ENCODE peak calls at places on chromosomes 12 and 14, in ten cellular contexts. One of them, this sample, is unnamed. For H3K4me1, the result is how much of the 10 kb centered on the place peaks cover.

GRCh38 chr14:69611264-69612013 is at the start of gene SUSD6:
- DNase-seq in effector memory CD4-positive, alpha-beta T cell: peak
- DNase-seq in lung: peak
- DNase-seq in SJSA1: peak
- DNase-seq in Peyer's patch: peak
- DNase-seq in CD8-positive, alpha-beta T cell: peak
- DNase-seq in neuronal stem cell: peak
- DNase-seq in IMR-90: peak
- DNase-seq in psoas muscle: peak
- DNase-seq in tibial artery: peak
- DNase-seq in this sample: peak

GRCh38 chr12:11183009-11183408 is 3.7 kb downstream of the TAS2R42 start:
- DNase-seq in effector memory CD4-positive, alpha-beta T cell: no peak
- DNase-seq in lung: no peak
- DNase-seq in SJSA1: no peak
- DNase-seq in Peyer's patch: no peak
- DNase-seq in CD8-positive, alpha-beta T cell: no peak
- DNase-seq in neuronal stem cell: no peak
- DNase-seq in IMR-90: no peak
- DNase-seq in psoas muscle: no peak
- DNase-seq in tibial artery: no peak
- DNase-seq in this sample: no peak

GRCh38 chr12:2752676-2753371 is 41.9 kb upstream of the FKBP4 start:
- DNase-seq in effector memory CD4-positive, alpha-beta T cell: peak
- DNase-seq in lung: peak
- DNase-seq in SJSA1: peak
- DNase-seq in Peyer's patch: peak
- DNase-seq in CD8-positive, alpha-beta T cell: peak
- DNase-seq in neuronal stem cell: peak
- DNase-seq in IMR-90: peak
- DNase-seq in psoas muscle: peak
- DNase-seq in tibial artery: peak
- DNase-seq in this sample: peak

GRCh38 chr14:35416108-35416750 is 11.7 kb upstream of the NFKBIA start:
- DNase-seq in effector memory CD4-positive, alpha-beta T cell: peak
- DNase-seq in lung: no peak
- DNase-seq in SJSA1: no peak
- DNase-seq in Peyer's patch: no peak
- DNase-seq in CD8-positive, alpha-beta T cell: peak
- DNase-seq in neuronal stem cell: no peak
- DNase-seq in IMR-90: no peak
- DNase-seq in psoas muscle: no peak
- DNase-seq in tibial artery: no peak
- DNase-seq in this sample: no peak

GRCh38 chr14:103696027-103696402 is 19.2 kb downstream of the XRCC3 start:
- DNase-seq in effector memory CD4-positive, alpha-beta T cell: no peak
- DNase-seq in lung: no peak
- DNase-seq in SJSA1: no peak
- DNase-seq in Peyer's patch: peak
- DNase-seq in CD8-positive, alpha-beta T cell: no peak
- DNase-seq in neuronal stem cell: no peak
- DNase-seq in IMR-90: no peak
- DNase-seq in psoas muscle: no peak
- DNase-seq in tibial artery: no peak
- DNase-seq in this sample: peak

GRCh38 chr14:51653096-51653814 is 1.5 kb downstream of the FRMD6 start:
- DNase-seq in effector memory CD4-positive, alpha-beta T cell: no peak
- DNase-seq in lung: no peak
- DNase-seq in SJSA1: peak
- DNase-seq in Peyer's patch: no peak
- DNase-seq in CD8-positive, alpha-beta T cell: no peak
- DNase-seq in neuronal stem cell: no peak
- DNase-seq in IMR-90: peak
- DNase-seq in psoas muscle: no peak
- DNase-seq in tibial artery: no peak
- DNase-seq in this sample: no peak

GRCh38 chr14:38770245-38770644 is 332.8 kb downstream of the SEC23A start:
- DNase-seq in effector memory CD4-positive, alpha-beta T cell: no peak
- DNase-seq in lung: no peak
- DNase-seq in SJSA1: no peak
- DNase-seq in Peyer's patch: no peak
- DNase-seq in CD8-positive, alpha-beta T cell: no peak
- DNase-seq in neuronal stem cell: no peak
- DNase-seq in IMR-90: no peak
- DNase-seq in psoas muscle: no peak
- DNase-seq in tibial artery: no peak
- DNase-seq in this sample: no peak

GRCh38 chr14:52305014-52305413 is 9.1 kb upstream of the PTGER2 start:
- DNase-seq in effector memory CD4-positive, alpha-beta T cell: no peak
- DNase-seq in lung: no peak
- DNase-seq in SJSA1: no peak
- DNase-seq in Peyer's patch: no peak
- DNase-seq in CD8-positive, alpha-beta T cell: no peak
- DNase-seq in neuronal stem cell: no peak
- DNase-seq in IMR-90: no peak
- DNase-seq in psoas muscle: no peak
- DNase-seq in tibial artery: no peak
- DNase-seq in this sample: no peak

GRCh38 chr12:100127766-100128508 is 14.7 kb downstream of the BLTP3B start:
- DNase-seq in effector memory CD4-positive, alpha-beta T cell: no peak
- DNase-seq in lung: no peak
- DNase-seq in SJSA1: no peak
- DNase-seq in Peyer's patch: no peak
- DNase-seq in CD8-positive, alpha-beta T cell: no peak
- DNase-seq in neuronal stem cell: no peak
- DNase-seq in IMR-90: peak
- DNase-seq in psoas muscle: no peak
- DNase-seq in tibial artery: no peak
- DNase-seq in this sample: no peak

GRCh38 chr14:103123128-103123633 is at the start of gene TNFAIP2:
- DNase-seq in effector memory CD4-positive, alpha-beta T cell: no peak
- DNase-seq in lung: peak
- DNase-seq in SJSA1: no peak
- DNase-seq in Peyer's patch: no peak
- DNase-seq in CD8-positive, alpha-beta T cell: peak
- DNase-seq in neuronal stem cell: no peak
- DNase-seq in IMR-90: no peak
- DNase-seq in psoas muscle: peak
- DNase-seq in tibial artery: no peak
- DNase-seq in this sample: peak

DNA sequence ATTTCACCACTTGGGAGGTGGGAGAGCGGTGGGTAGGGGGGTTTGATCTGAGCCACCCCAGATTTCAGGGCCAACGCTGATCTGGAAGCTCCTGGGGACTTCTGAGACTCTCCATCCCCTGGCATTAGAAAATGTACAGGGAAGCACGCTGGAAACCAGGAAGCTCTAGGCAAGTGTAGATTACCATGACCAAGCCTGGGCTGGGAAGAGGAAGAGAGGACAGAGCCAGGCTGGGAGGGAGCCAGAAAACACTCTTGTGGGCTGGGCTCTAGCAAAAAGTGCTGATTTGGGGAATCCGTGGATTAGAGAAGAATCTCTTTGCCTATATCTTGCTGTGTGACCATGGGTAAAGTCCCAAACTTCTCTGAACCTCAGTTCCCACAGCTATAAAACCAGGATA is 236.7 kb downstream of the BCL11B start:
- DNase-seq in effector memory CD4-positive, alpha-beta T cell: no peak
- DNase-seq in lung: peak
- DNase-seq in SJSA1: no peak
- DNase-seq in Peyer's patch: peak
- DNase-seq in CD8-positive, alpha-beta T cell: no peak
- DNase-seq in neuronal stem cell: no peak
- DNase-seq in IMR-90: no peak
- DNase-seq in psoas muscle: peak
- DNase-seq in tibial artery: peak
- DNase-seq in this sample: peak
- H3K4me1 ChIP-seq in effector memory CD4-positive, alpha-beta T cell: under half
- H3K4me1 ChIP-seq in lung: under half
- H3K4me1 ChIP-seq in SJSA1: under half
- H3K4me1 ChIP-seq in Peyer's patch: under half
- H3K4me1 ChIP-seq in CD8-positive, alpha-beta T cell: under half
- H3K4me1 ChIP-seq in neuronal stem cell: under half
- H3K4me1 ChIP-seq in IMR-90: under half
- H3K4me1 ChIP-seq in psoas muscle: under half
- H3K4me1 ChIP-seq in tibial artery: under half
- H3K4me1 ChIP-seq in this sample: under half

GRCh38 chr14:74425525-74426201 is 347 bp downstream of the SYNDIG1L start:
- DNase-seq in effector memory CD4-positive, alpha-beta T cell: peak
- DNase-seq in lung: no peak
- DNase-seq in SJSA1: no peak
- DNase-seq in Peyer's patch: peak
- DNase-seq in CD8-positive, alpha-beta T cell: peak
- DNase-seq in neuronal stem cell: peak
- DNase-seq in IMR-90: no peak
- DNase-seq in psoas muscle: peak
- DNase-seq in tibial artery: no peak
- DNase-seq in this sample: peak
- H3K4me3 ChIP-seq in effector memory CD4-positive, alpha-beta T cell: no peak
- H3K4me3 ChIP-seq in lung: no peak
- H3K4me3 ChIP-seq in SJSA1: no peak
- H3K4me3 ChIP-seq in Peyer's patch: no peak
- H3K4me3 ChIP-seq in CD8-positive, alpha-beta T cell: no peak
- H3K4me3 ChIP-seq in neuronal stem cell: peak
- H3K4me3 ChIP-seq in IMR-90: no peak
- H3K4me3 ChIP-seq in psoas muscle: no peak
- H3K4me3 ChIP-seq in tibial artery: peak
- H3K4me3 ChIP-seq in this sample: no peak

GRCh38 chr12:96206957-96207356 is 12.8 kb downstream of the ELK3 start:
- DNase-seq in effector memory CD4-positive, alpha-beta T cell: no peak
- DNase-seq in lung: no peak
- DNase-seq in SJSA1: no peak
- DNase-seq in Peyer's patch: no peak
- DNase-seq in CD8-positive, alpha-beta T cell: no peak
- DNase-seq in neuronal stem cell: no peak
- DNase-seq in IMR-90: no peak
- DNase-seq in psoas muscle: no peak
- DNase-seq in tibial artery: no peak
- DNase-seq in this sample: no peak
- H3K27ac ChIP-seq in effector memory CD4-positive, alpha-beta T cell: peak
- H3K27ac ChIP-seq in lung: no peak
- H3K27ac ChIP-seq in SJSA1: no peak
- H3K27ac ChIP-seq in Peyer's patch: no peak
- H3K27ac ChIP-seq in CD8-positive, alpha-beta T cell: no peak
- H3K27ac ChIP-seq in neuronal stem cell: no peak
- H3K27ac ChIP-seq in IMR-90: peak
- H3K27ac ChIP-seq in psoas muscle: no peak
- H3K27ac ChIP-seq in tibial artery: no peak
- H3K27ac ChIP-seq in this sample: no peak

GRCh38 chr12:65885716-65886115 is 61.4 kb downstream of the HMGA2 start:
- DNase-seq in effector memory CD4-positive, alpha-beta T cell: no peak
- DNase-seq in lung: no peak
- DNase-seq in SJSA1: no peak
- DNase-seq in Peyer's patch: no peak
- DNase-seq in CD8-positive, alpha-beta T cell: no peak
- DNase-seq in neuronal stem cell: no peak
- DNase-seq in IMR-90: no peak
- DNase-seq in psoas muscle: no peak
- DNase-seq in tibial artery: no peak
- DNase-seq in this sample: no peak
- H3K4me1 ChIP-seq in effector memory CD4-positive, alpha-beta T cell: under half
- H3K4me1 ChIP-seq in lung: under half
- H3K4me1 ChIP-seq in SJSA1: under half
- H3K4me1 ChIP-seq in Peyer's patch: under half
- H3K4me1 ChIP-seq in CD8-positive, alpha-beta T cell: under half
- H3K4me1 ChIP-seq in neuronal stem cell: under half
- H3K4me1 ChIP-seq in IMR-90: under half
- H3K4me1 ChIP-seq in psoas muscle: under half
- H3K4me1 ChIP-seq in tibial artery: under half
- H3K4me1 ChIP-seq in this sample: under half

GRCh38 chr14:105711841-105712460 is 185.6 kb downstream of the TMEM121 start:
- DNase-seq in effector memory CD4-positive, alpha-beta T cell: no peak
- DNase-seq in lung: no peak
- DNase-seq in SJSA1: no peak
- DNase-seq in Peyer's patch: no peak
- DNase-seq in CD8-positive, alpha-beta T cell: no peak
- DNase-seq in neuronal stem cell: no peak
- DNase-seq in IMR-90: no peak
- DNase-seq in psoas muscle: no peak
- DNase-seq in tibial artery: no peak
- DNase-seq in this sample: no peak
- H3K4me3 ChIP-seq in effector memory CD4-positive, alpha-beta T cell: no peak
- H3K4me3 ChIP-seq in lung: no peak
- H3K4me3 ChIP-seq in SJSA1: no peak
- H3K4me3 ChIP-seq in Peyer's patch: no peak
- H3K4me3 ChIP-seq in CD8-positive, alpha-beta T cell: no peak
- H3K4me3 ChIP-seq in neuronal stem cell: no peak
- H3K4me3 ChIP-seq in IMR-90: no peak
- H3K4me3 ChIP-seq in psoas muscle: no peak
- H3K4me3 ChIP-seq in tibial artery: no peak
- H3K4me3 ChIP-seq in this sample: no peak